ENCODE peak calls at places on chromosomes 1 and 21, in five cellular contexts. One of them, this sample, is unnamed.

GRCh38 chr1:46183119-46183842 is 7.0 kb upstream of the P3R3URF start:
- DNase-seq in Kasumi-1: peak
- DNase-seq in fibroblast of lung: peak
- DNase-seq in SHP77: peak
- DNase-seq in fibroblast of mammary gland: peak
- DNase-seq in this sample: peak

GRCh38 chr1:161817155-161817730 is 51.1 kb downstream of the ATF6 start:
- DNase-seq in fibroblast of lung: no peak
- DNase-seq in SHP77: no peak
- DNase-seq in Kasumi-1: no peak
- DNase-seq in fibroblast of mammary gland: peak
- DNase-seq in this sample: no peak

GRCh38 chr1:59027176-59027575 is 243.3 kb upstream of the JUN start:
- DNase-seq in SHP77: no peak
- DNase-seq in fibroblast of lung: no peak
- DNase-seq in Kasumi-1: no peak
- DNase-seq in fibroblast of mammary gland: peak
- DNase-seq in this sample: no peak

GRCh38 chr1:15617874-15618684 is 821 bp downstream of the DDI2 start:
- DNase-seq in fibroblast of lung: peak
- DNase-seq in fibroblast of mammary gland: peak
- DNase-seq in SHP77: no peak
- DNase-seq in Kasumi-1: peak
- DNase-seq in this sample: peak

GRCh38 chr1:160070243-160071163 is 543 bp upstream of the KCNJ10 start:
- DNase-seq in Kasumi-1: peak
- DNase-seq in SHP77: no peak
- DNase-seq in fibroblast of mammary gland: peak
- DNase-seq in fibroblast of lung: peak
- DNase-seq in this sample: no peak

GRCh38 chr21:17371470-17371869 is 141.4 kb upstream of the CXADR start:
- DNase-seq in fibroblast of mammary gland: peak
- DNase-seq in fibroblast of lung: peak
- DNase-seq in Kasumi-1: no peak
- DNase-seq in SHP77: no peak
- DNase-seq in this sample: no peak

GRCh38 chr1:53198241-53198651 is 1.6 kb downstream of the CPT2 start:
- DNase-seq in fibroblast of mammary gland: peak
- DNase-seq in SHP77: no peak
- DNase-seq in fibroblast of lung: no peak
- DNase-seq in Kasumi-1: no peak
- DNase-seq in this sample: no peak

GRCh38 chr1:47483651-47484050 is 45.8 kb downstream of the FOXD2 start:
- DNase-seq in fibroblast of lung: no peak
- DNase-seq in Kasumi-1: no peak
- DNase-seq in fibroblast of mammary gland: no peak
- DNase-seq in SHP77: no peak
- DNase-seq in this sample: no peak

GRCh38 chr21:20618878-20619277 is 379.3 kb upstream of the NCAM2 start:
- DNase-seq in Kasumi-1: no peak
- DNase-seq in SHP77: no peak
- DNase-seq in fibroblast of mammary gland: no peak
- DNase-seq in fibroblast of lung: no peak
- DNase-seq in this sample: no peak

GRCh38 chr1:162538815-162539431 is 22.6 kb upstream of the UAP1 start:
- DNase-seq in SHP77: no peak
- DNase-seq in Kasumi-1: no peak
- DNase-seq in fibroblast of lung: peak
- DNase-seq in fibroblast of mammary gland: peak
- DNase-seq in this sample: peak

GRCh38 chr1:58929667-58930325 is 145.9 kb upstream of the JUN start:
- DNase-seq in SHP77: no peak
- DNase-seq in fibroblast of lung: peak
- DNase-seq in Kasumi-1: no peak
- DNase-seq in fibroblast of mammary gland: peak
- DNase-seq in this sample: no peak

GRCh38 chr1:171742577-171742922 is 685 bp upstream of the VAMP4 start:
- DNase-seq in SHP77: peak
- DNase-seq in fibroblast of lung: peak
- DNase-seq in fibroblast of mammary gland: peak
- DNase-seq in Kasumi-1: peak
- DNase-seq in this sample: no peak

GRCh38 chr21:38920631-38921398 is 115.1 kb downstream of the ETS2 start:
- DNase-seq in SHP77: no peak
- DNase-seq in Kasumi-1: no peak
- DNase-seq in fibroblast of mammary gland: peak
- DNase-seq in fibroblast of lung: peak
- DNase-seq in this sample: no peak

GRCh38 chr1:150832597-150832996 is 24.5 kb upstream of the CTSK start:
- DNase-seq in fibroblast of lung: no peak
- DNase-seq in SHP77: no peak
- DNase-seq in Kasumi-1: no peak
- DNase-seq in fibroblast of mammary gland: no peak
- DNase-seq in this sample: no peak

GRCh38 chr1:55310517-55310927 is 95.4 kb upstream of the USP24 start:
- DNase-seq in SHP77: no peak
- DNase-seq in fibroblast of lung: peak
- DNase-seq in Kasumi-1: peak
- DNase-seq in fibroblast of mammary gland: peak
- DNase-seq in this sample: no peak

GRCh38 chr1:241485554-241485992 is 34.0 kb downstream of the FH start:
- DNase-seq in fibroblast of mammary gland: peak
- DNase-seq in Kasumi-1: peak
- DNase-seq in SHP77: peak
- DNase-seq in fibroblast of lung: peak
- DNase-seq in this sample: no peak

GRCh38 chr1:214289574-214290272 is 8.8 kb downstream of the SMYD2 start:
- DNase-seq in fibroblast of mammary gland: no peak
- DNase-seq in SHP77: no peak
- DNase-seq in Kasumi-1: no peak
- DNase-seq in fibroblast of lung: no peak
- DNase-seq in this sample: no peak

GRCh38 chr1:204647114-204647804 is 38.3 kb downstream of the LRRN2 start:
- DNase-seq in SHP77: peak
- DNase-seq in fibroblast of lung: peak
- DNase-seq in Kasumi-1: peak
- DNase-seq in fibroblast of mammary gland: peak
- DNase-seq in this sample: peak

GRCh38 chr1:229372251-229372650 is 29.4 kb upstream of the CCSAP start:
- DNase-seq in SHP77: no peak
- DNase-seq in Kasumi-1: no peak
- DNase-seq in fibroblast of mammary gland: no peak
- DNase-seq in fibroblast of lung: no peak
- DNase-seq in this sample: no peak

GRCh38 chr1:156905176-156905575 is 11.7 kb downstream of the PEAR1 start:
- DNase-seq in fibroblast of lung: no peak
- DNase-seq in SHP77: no peak
- DNase-seq in Kasumi-1: no peak
- DNase-seq in fibroblast of mammary gland: no peak
- DNase-seq in this sample: no peak

GRCh38 chr1:45895406-45895805 is 92.0 kb downstream of the MAST2 start:
- DNase-seq in Kasumi-1: no peak
- DNase-seq in fibroblast of lung: no peak
- DNase-seq in SHP77: no peak
- DNase-seq in fibroblast of mammary gland: no peak
- DNase-seq in this sample: no peak

GRCh38 chr1:54950361-54951163 is 29.9 kb upstream of the TMEM61 start:
- DNase-seq in fibroblast of lung: peak
- DNase-seq in Kasumi-1: peak
- DNase-seq in fibroblast of mammary gland: peak
- DNase-seq in SHP77: peak
- DNase-seq in this sample: peak

GRCh38 chr1:8097077-8097799 is 71.1 kb upstream of the ERRFI1 start:
- DNase-seq in Kasumi-1: no peak
- DNase-seq in SHP77: peak
- DNase-seq in fibroblast of lung: peak
- DNase-seq in fibroblast of mammary gland: peak
- DNase-seq in this sample: peak

GRCh38 chr1:55055084-55055882 is 15.9 kb downstream of the PCSK9 start:
- DNase-seq in fibroblast of mammary gland: no peak
- DNase-seq in SHP77: no peak
- DNase-seq in Kasumi-1: no peak
- DNase-seq in fibroblast of lung: no peak
- DNase-seq in this sample: no peak

GRCh38 chr21:41817228-41817627 is 50.4 kb upstream of the RIPK4 start:
- DNase-seq in Kasumi-1: peak
- DNase-seq in fibroblast of lung: peak
- DNase-seq in SHP77: peak
- DNase-seq in fibroblast of mammary gland: peak
- DNase-seq in this sample: peak

GRCh38 chr1:109788695-109789521 is 25.2 kb upstream of the EPS8L3 start:
- DNase-seq in fibroblast of lung: no peak
- DNase-seq in fibroblast of mammary gland: no peak
- DNase-seq in SHP77: peak
- DNase-seq in Kasumi-1: peak
- DNase-seq in this sample: peak

GRCh38 chr1:165696625-165697100 is 1.7 kb downstream of the ALDH9A1 start:
- DNase-seq in SHP77: no peak
- DNase-seq in Kasumi-1: peak
- DNase-seq in fibroblast of lung: peak
- DNase-seq in fibroblast of mammary gland: peak
- DNase-seq in this sample: peak

GRCh38 chr1:54371936-54372385 is 34.2 kb downstream of the SSBP3 start:
- DNase-seq in fibroblast of mammary gland: no peak
- DNase-seq in Kasumi-1: no peak
- DNase-seq in SHP77: no peak
- DNase-seq in fibroblast of lung: no peak
- DNase-seq in this sample: no peak

GRCh38 chr1:203129501-203130231 is 2.1 kb downstream of the ADORA1 start:
- DNase-seq in Kasumi-1: no peak
- DNase-seq in fibroblast of mammary gland: no peak
- DNase-seq in fibroblast of lung: no peak
- DNase-seq in SHP77: no peak
- DNase-seq in this sample: no peak

GRCh38 chr21:46024983-46025860 is 43.7 kb downstream of the COL6A1 start:
- DNase-seq in Kasumi-1: no peak
- DNase-seq in SHP77: no peak
- DNase-seq in fibroblast of lung: peak
- DNase-seq in fibroblast of mammary gland: peak
- DNase-seq in this sample: no peak

GRCh38 chr1:201153474-201154388 is 543 bp downstream of the TMEM9 start:
- DNase-seq in fibroblast of lung: peak
- DNase-seq in fibroblast of mammary gland: peak
- DNase-seq in SHP77: no peak
- DNase-seq in Kasumi-1: peak
- DNase-seq in this sample: peak

GRCh38 chr1:228154685-228155571 is 5.2 kb downstream of the GJC2 start:
- DNase-seq in fibroblast of mammary gland: no peak
- DNase-seq in SHP77: no peak
- DNase-seq in Kasumi-1: no peak
- DNase-seq in fibroblast of lung: no peak
- DNase-seq in this sample: no peak

GRCh38 chr1:8040586-8040985 is 14.5 kb upstream of the ERRFI1 start:
- DNase-seq in Kasumi-1: no peak
- DNase-seq in fibroblast of lung: peak
- DNase-seq in SHP77: peak
- DNase-seq in fibroblast of mammary gland: peak
- DNase-seq in this sample: no peak